ENCODE peak calls at places on chromosomes 12 and 14, in four cellular contexts. E, L, Z and U are unnamed samples.

GRCh38 chr12:14769837-14770494 is 33.3 kb downstream of the WBP11 start:
- DNase-seq in Z (peak; percentile 77), E (peak; percentile 87), L (peak; percentile 62), U (peak; percentile 85)

GRCh38 chr12:121805171-121805687 is 1.4 kb downstream of the SETD1B start:
- DNase-seq in E (peak; percentile 47), Z (no peak), L (no peak), U (peak; percentile 52)

GRCh38 chr12:26614217-26614616 is 218.8 kb downstream of the ITPR2 start:
- DNase-seq in L (no peak), E (peak; percentile 27), Z (no peak), U (no peak)

GRCh38 chr12:114976361-114976760 is 292.4 kb upstream of the TBX3 start:
- DNase-seq in E (no peak), L (no peak), Z (no peak), U (no peak)

GRCh38 chr12:3398196-3398789 is 92.7 kb upstream of the PRMT8 start:
- DNase-seq in L (no peak), Z (no peak), E (no peak), U (no peak)

GRCh38 chr14:70018246-70018645 is 139.0 kb downstream of the SMOC1 start:
- DNase-seq in Z (no peak), L (no peak), E (no peak), U (no peak)

GRCh38 chr12:106247731-106248176 is at the start of gene CKAP4:
- DNase-seq in L (peak; percentile 34), E (peak; percentile 92), Z (peak; percentile 86), U (peak; percentile 80)

GRCh38 chr14:100712490-100712889 is 14.2 kb upstream of the DLK1 start:
- DNase-seq in L (no peak), E (no peak), Z (no peak), U (peak; percentile 89)

GRCh38 chr12:45615268-45615667 is 114.2 kb upstream of the ARID2 start:
- DNase-seq in L (peak; percentile 82), Z (no peak), E (no peak), U (no peak)

GRCh38 chr12:71737204-71737603 is 17.5 kb upstream of the RAB21 start:
- DNase-seq in L (no peak), E (no peak), Z (no peak), U (no peak)

GRCh38 chr14:34173916-34174315 is 223.0 kb upstream of the EGLN3 start:
- DNase-seq in Z (no peak), E (no peak), L (no peak), U (no peak)

DNA sequence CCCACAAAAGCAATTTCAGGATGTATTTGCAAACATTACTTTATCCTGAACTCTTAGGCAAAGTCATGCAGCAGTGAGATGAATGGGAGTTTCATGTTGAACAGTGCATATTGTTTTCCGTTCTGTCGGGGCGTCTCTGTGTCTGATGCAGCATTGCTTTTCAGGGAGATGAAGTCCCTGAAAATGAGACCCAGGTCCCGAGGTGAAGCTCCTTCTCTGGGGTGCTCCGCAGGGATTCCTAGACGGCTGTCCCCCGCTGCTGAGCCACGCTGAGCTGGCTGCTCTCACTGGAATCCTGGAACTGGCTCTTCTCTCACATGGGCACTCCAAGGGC is 31.1 kb upstream of the CD9 start:
- DNase-seq in Z (no peak), L (no peak), E (no peak), U (no peak)
- H3K36me3 ChIP-seq in Z (no peaks in the 10 kb centered on the region), L (no peaks in the 10 kb centered on the region), E (no peaks in the 10 kb centered on the region), U (no peaks in the 10 kb centered on the region)

GRCh38 chr12:49025463-49025862 is 6.9 kb upstream of the PRKAG1 start:
- DNase-seq in E (no peak), Z (no peak), L (no peak), U (no peak)
- H3K36me3 ChIP-seq in E (peaks cover 71% of the 10 kb centered on the region), Z (peaks cover 98% of the 10 kb centered on the region), L (peaks cover 70% of the 10 kb centered on the region), U (peaks cover 36% of the 10 kb centered on the region)

GRCh38 chr12:56905852-56906251 is 28.4 kb downstream of the SDR9C7 start:
- DNase-seq in Z (no peak), E (no peak), L (no peak), U (no peak)

GRCh38 chr12:56903374-56903773 is 30.8 kb downstream of the SDR9C7 start:
- DNase-seq in E (no peak), Z (no peak), L (no peak), U (no peak)

DNA sequence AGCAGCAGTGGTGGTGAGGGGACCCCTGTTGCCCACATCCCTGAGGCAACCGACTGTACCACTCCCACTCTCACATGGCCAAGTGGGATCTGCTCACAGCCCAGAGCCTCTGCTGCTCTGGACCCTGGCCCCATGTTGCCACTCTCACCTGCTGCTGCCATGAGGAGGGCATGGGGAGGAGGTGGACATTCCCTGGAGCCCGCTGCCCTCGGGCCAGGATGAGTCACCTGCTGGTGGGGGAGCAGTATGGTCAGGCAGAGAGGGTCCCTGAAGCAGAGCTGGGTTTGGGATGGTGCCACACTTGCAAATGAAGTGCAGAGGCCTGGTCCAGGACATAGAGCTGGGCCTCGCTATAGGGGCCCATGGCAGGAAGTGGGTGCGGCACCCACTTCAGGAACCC is 26.1 kb downstream of the SDR9C7 start:
- DNase-seq in E (no peak), L (no peak), Z (no peak), U (no peak)
- H3K36me3 ChIP-seq in E (no peaks in the 10 kb centered on the region), L (no peaks in the 10 kb centered on the region), Z (no peaks in the 10 kb centered on the region), U (no peaks in the 10 kb centered on the region)

DNA sequence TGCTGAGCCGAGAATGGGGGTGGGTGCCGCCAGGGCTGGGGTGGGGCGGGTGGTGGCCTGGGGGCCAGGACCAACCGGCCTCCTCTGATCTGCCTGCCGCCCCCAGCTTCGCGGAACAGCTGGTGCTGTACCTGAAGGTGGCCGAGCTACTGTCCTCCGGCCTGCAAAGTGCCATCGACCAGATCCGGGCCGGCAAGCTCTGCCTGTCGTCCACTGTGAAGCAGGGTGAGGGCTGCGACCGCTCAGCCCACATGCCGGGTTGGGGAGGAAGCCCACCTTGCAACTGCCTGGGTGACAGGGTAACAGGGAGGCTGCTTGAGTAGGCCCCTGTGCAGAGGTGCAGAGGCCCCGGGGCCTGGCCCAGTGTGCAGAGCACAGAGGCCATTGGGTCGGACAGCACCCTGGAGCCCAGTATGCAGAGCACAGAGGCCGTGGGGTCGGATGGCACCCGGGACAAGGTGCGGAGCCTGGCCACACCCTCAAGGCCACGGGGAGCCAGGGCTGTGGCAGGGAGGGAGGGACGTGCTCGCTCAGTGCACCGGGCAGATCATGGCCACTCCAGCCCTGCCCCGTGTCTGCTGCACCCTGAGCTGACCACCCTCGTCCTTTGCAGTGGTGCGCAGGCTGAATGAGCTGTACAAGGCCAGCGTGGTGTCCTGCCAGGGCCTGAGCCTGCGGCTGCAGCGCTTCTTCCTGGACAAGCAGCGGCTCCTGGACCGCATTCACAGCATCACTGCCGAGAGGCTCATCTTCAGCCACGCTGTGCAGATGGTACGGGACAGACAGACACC is 9.5 kb upstream of the PUS1 start:
- DNase-seq in E (no peak), L (no peak), Z (no peak), U (no peak)
- H3K36me3 ChIP-seq in E (peaks cover 24% of the 10 kb centered on the region), L (peaks cover 40% of the 10 kb centered on the region), Z (peaks cover 71% of the 10 kb centered on the region), U (no peaks in the 10 kb centered on the region)

GRCh38 chr12:50458606-50459005 is 46.2 kb upstream of the DIP2B start:
- DNase-seq in E (no peak), L (no peak), Z (no peak), U (no peak)
- H3K36me3 ChIP-seq in E (peaks cover 25% of the 10 kb centered on the region), L (peaks cover 26% of the 10 kb centered on the region), Z (peaks cover 70% of the 10 kb centered on the region), U (no peaks in the 10 kb centered on the region)

GRCh38 chr12:32586390-32586789 is 92.7 kb upstream of the DNM1L start:
- DNase-seq in Z (no peak), L (peak; percentile 54), E (no peak), U (no peak)
- H3K36me3 ChIP-seq in Z (peaks cover 40% of the 10 kb centered on the region), L (peaks cover 8% of the 10 kb centered on the region), E (no peaks in the 10 kb centered on the region), U (no peaks in the 10 kb centered on the region)

GRCh38 chr14:82796081-82796480 is 1262.4 kb upstream of the SEL1L start:
- DNase-seq in Z (no peak), E (no peak), L (no peak), U (no peak)
- H3K36me3 ChIP-seq in Z (no peaks in the 10 kb centered on the region), E (no peaks in the 10 kb centered on the region), L (no peaks in the 10 kb centered on the region), U (no peaks in the 10 kb centered on the region)

GRCh38 chr12:113751513-113751912 is 214.6 kb downstream of the RBM19 start:
- DNase-seq in E (no peak), Z (no peak), L (no peak), U (no peak)

GRCh38 chr12:113747048-113747447 is 219.1 kb downstream of the RBM19 start:
- DNase-seq in E (no peak), Z (no peak), L (no peak), U (no peak)

GRCh38 chr12:113744802-113745395 is 221.2 kb downstream of the RBM19 start:
- DNase-seq in Z (no peak), E (no peak), L (no peak), U (no peak)

GRCh38 chr12:113749433-113749815 is 216.7 kb downstream of the RBM19 start:
- DNase-seq in L (no peak), E (no peak), Z (no peak), U (no peak)

GRCh38 chr12:113748707-113749432 is 217.3 kb downstream of the RBM19 start:
- DNase-seq in Z (no peak), E (no peak), L (no peak), U (no peak)
- H3K36me3 ChIP-seq in Z (no peaks in the 10 kb centered on the region), E (no peaks in the 10 kb centered on the region), L (no peaks in the 10 kb centered on the region), U (no peaks in the 10 kb centered on the region)

DNA sequence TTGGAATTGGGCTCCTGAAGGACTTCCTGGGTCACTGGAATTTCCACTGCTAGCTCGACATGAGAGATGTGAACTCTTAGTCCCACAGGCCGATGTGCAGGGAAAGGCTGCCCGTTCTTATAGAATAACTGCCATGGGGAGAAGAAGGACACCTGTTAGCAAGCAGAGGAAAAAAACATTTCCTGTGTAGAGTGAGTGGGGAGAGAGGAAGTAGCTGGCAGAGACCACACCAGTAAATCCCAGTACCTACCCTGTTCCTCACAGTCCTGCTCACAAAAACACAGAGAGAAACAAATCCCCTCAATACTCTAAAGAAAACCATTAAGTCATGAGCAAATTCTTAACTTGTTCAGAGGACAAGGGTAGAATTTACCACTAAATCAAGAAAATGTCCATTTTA is 29.5 kb downstream of the AREL1 start:
- DNase-seq in E (no peak), Z (no peak), L (no peak), U (no peak)
- H3K36me3 ChIP-seq in E (peaks cover 11% of the 10 kb centered on the region), Z (peaks cover 42% of the 10 kb centered on the region), L (peaks cover 38% of the 10 kb centered on the region), U (peaks cover 4% of the 10 kb centered on the region)

GRCh38 chr12:56142184-56142784 is 10.1 kb upstream of the MYL6B start:
- DNase-seq in L (no peak), E (no peak), Z (no peak), U (no peak)

GRCh38 chr12:56143870-56144269 is 8.5 kb upstream of the MYL6B start:
- DNase-seq in L (no peak), E (no peak), Z (peak; percentile 55), U (no peak)

GRCh38 chr12:56143225-56143624 is 9.2 kb upstream of the MYL6B start:
- DNase-seq in E (no peak), L (no peak), Z (no peak), U (no peak)

GRCh38 chr12:56146492-56147460 is 5.6 kb upstream of the MYL6B start:
- DNase-seq in Z (no peak), E (no peak), L (no peak), U (no peak)

DNA sequence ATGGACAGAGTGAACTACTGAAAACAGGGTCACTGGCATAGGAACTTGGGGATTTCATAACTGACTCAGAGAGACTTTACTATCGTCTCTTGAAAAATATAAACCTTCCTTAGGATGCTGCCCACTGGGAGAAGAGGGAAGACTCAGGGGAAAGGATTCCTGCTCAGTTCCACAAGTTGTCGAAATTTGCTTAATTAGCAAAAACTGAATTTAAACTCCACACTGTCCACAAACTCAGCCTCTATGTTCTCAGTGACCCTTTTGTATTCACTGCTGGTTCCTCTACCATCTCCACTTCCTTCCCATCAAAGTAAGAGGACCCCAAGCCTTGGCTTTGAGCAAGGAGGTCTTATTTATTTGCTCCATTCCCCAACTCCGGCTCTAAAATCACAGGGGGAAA is 7.2 kb upstream of the MYL6B start:
- DNase-seq in Z (no peak), E (no peak), L (no peak), U (no peak)
- H3K36me3 ChIP-seq in Z (peaks cover 45% of the 10 kb centered on the region), E (peaks cover 28% of the 10 kb centered on the region), L (peaks cover 35% of the 10 kb centered on the region), U (peaks cover 43% of the 10 kb centered on the region)